ENCODE peak calls at places on chromosomes 5 and 9, in eight cellular contexts. Y is GDM1; G is psoas muscle; Q is stimulated activated CD8-positive, alpha-beta memory T cell treated with anti-CD3 and anti-CD28 coated beads, Interleukin-4, amount 100 ng/mL, for 24 hours; L is HEK293T; I is heart left ventricle; H is iPS DF 19.7; B is activated CD8-positive, alpha-beta memory T cell treated with anti-CD3 and anti-CD28 coated beads, Interleukin-2, amount 50 U/mL, for 48 hours. R is an unnamed sample.

GRCh38 chr9:3508531-3509374 is 17.0 kb downstream of the RFX3 start:
- DNase-seq in Q (no peak), H (no peak), G (no peak), I (no peak), Y (no peak), B (no peak), L (peak), R (no peak)

GRCh38 chr9:846852-847251 is 5.4 kb downstream of the DMRT1 start:
- DNase-seq in Q (no peak), H (no peak), L (no peak), B (no peak), I (no peak), Y (no peak), G (no peak), R (no peak)

GRCh38 chr5:1294839-1295649 is at the start of gene TERT:
- DNase-seq in L (peak), G (peak), B (peak), Q (peak), H (no peak), Y (no peak), I (no peak), R (no peak)

GRCh38 chr9:107810493-107810931 is 320.9 kb upstream of the KLF4 start:
- DNase-seq in L (no peak), I (no peak), H (no peak), Q (no peak), Y (no peak), G (no peak), B (no peak), R (no peak)

GRCh38 chr5:14364576-14365472 is 216.8 kb upstream of the OTULINL start:
- DNase-seq in H (no peak), Q (no peak), G (no peak), B (no peak), Y (no peak), I (no peak), L (peak), R (no peak)

GRCh38 chr5:127492854-127493738 is 24.3 kb upstream of the PRRC1 start:
- DNase-seq in L (peak), G (no peak), Q (no peak), H (no peak), Y (no peak), B (no peak), I (no peak), R (no peak)

GRCh38 chr9:99809586-99810357 is 11.9 kb upstream of the NR4A3 start:
- DNase-seq in H (no peak), L (no peak), Y (no peak), Q (no peak), G (no peak), I (no peak), B (no peak), R (no peak)

GRCh38 chr9:35682520-35682919 is 7.2 kb downstream of the TPM2 start:
- DNase-seq in H (no peak), Y (no peak), I (no peak), G (no peak), Q (no peak), L (no peak), B (no peak), R (no peak)

GRCh38 chr5:58967597-58968281 is 384.9 kb downstream of the RAB3C start:
- DNase-seq in H (no peak), Q (no peak), L (no peak), B (no peak), I (no peak), Y (no peak), G (no peak), R (no peak)

GRCh38 chr9:125043631-125044030 is 99.7 kb downstream of the SCAI start:
- DNase-seq in L (no peak), H (no peak), G (no peak), B (no peak), Q (no peak), Y (no peak), I (no peak), R (no peak)

GRCh38 chr5:10199700-10200099 is 50.0 kb downstream of the ATPSCKMT start:
- DNase-seq in H (no peak), G (no peak), Y (no peak), Q (no peak), I (no peak), L (no peak), B (no peak), R (no peak)

GRCh38 chr5:156934450-156935211 is 28.4 kb downstream of the TIMD4 start:
- DNase-seq in G (no peak), Q (peak), B (no peak), H (no peak), Y (no peak), I (no peak), L (peak), R (no peak)

GRCh38 chr9:77543131-77543822 is 104.8 kb downstream of the GNA14 start:
- DNase-seq in L (no peak), I (no peak), Q (no peak), G (no peak), B (no peak), H (no peak), Y (no peak), R (no peak)

GRCh38 chr5:139648205-139649081 is at the start of gene CXXC5:
- DNase-seq in G (peak), Q (peak), I (peak), H (no peak), B (peak), Y (peak), L (peak), R (peak)

GRCh38 chr5:116626272-116626723 is 51.7 kb upstream of the SEMA6A start:
- DNase-seq in H (no peak), B (no peak), Y (no peak), L (peak), I (peak), G (peak), Q (no peak), R (no peak)

GRCh38 chr9:7676757-7677156 is 122.8 kb downstream of the DMAC1 start:
- DNase-seq in Y (no peak), G (no peak), B (no peak), I (no peak), Q (no peak), H (no peak), L (no peak), R (no peak)

GRCh38 chr9:114281421-114282103 is 41.3 kb upstream of the ORM1 start:
- DNase-seq in I (peak), H (no peak), Y (no peak), B (no peak), L (no peak), G (peak), Q (no peak), R (peak)

GRCh38 chr9:86041331-86041741 is 58.0 kb downstream of the GOLM1 start:
- DNase-seq in L (peak), Y (no peak), Q (no peak), H (no peak), I (no peak), G (no peak), B (no peak), R (no peak)

GRCh38 chr5:86613459-86613858 is 4.3 kb upstream of the COX7C start:
- DNase-seq in H (no peak), B (no peak), Y (no peak), L (no peak), I (no peak), Q (no peak), G (no peak), R (no peak)

GRCh38 chr9:85185486-85186217 is 516.1 kb downstream of the NTRK2 start:
- DNase-seq in Q (no peak), I (no peak), B (no peak), Y (no peak), L (no peak), H (no peak), G (no peak), R (no peak)

R was measured in right lobe of liver.